ENCODE peak calls at places on chromosomes 13 and 19, in five cellular contexts. S is T1000; D is left lobe of liver; Z is activated T-helper 2 cell treated with anti-CD3 and anti-CD28 coated beads, Interferon-gamma antibody, Interleukin-2, Interleukin-4, amounts not matched to agents 10 μg/mL and 5 μg/mL and 100 μg/mL, durations not matched to agents 14 hours and 24 hours and 36 hours; V is AG10803. G is an unnamed sample.
A peak's percentile ranks its signal among the peaks of the same experiment; 100 is the strongest.

GRCh38 chr13:110421696-110422395 is 114.8 kb downstream of the COL4A2 start:
- DNase-seq in S (no peak), D (no peak), Z (no peak), V (peak; percentile 83), G (peak; percentile 76)

GRCh38 chr13:29749401-29750177 is 100.8 kb downstream of the UBL3 start:
- DNase-seq in S (no peak), D (no peak), Z (no peak), V (peak; percentile 12), G (no peak)

GRCh38 chr19:4115818-4116385 is 8.0 kb downstream of the MAP2K2 start:
- DNase-seq in S (no peak), D (no peak), Z (no peak), V (no peak), G (no peak)

GRCh38 chr13:72952529-72953141 is 106.2 kb upstream of the KLF5 start:
- DNase-seq in S (no peak), D (no peak), Z (no peak), V (no peak), G (no peak)

GRCh38 chr19:18417250-18418033 is 1.8 kb upstream of the SSBP4 start:
- DNase-seq in S (peak; percentile 60), D (peak; percentile 68), Z (peak; percentile 44), V (peak; percentile 84), G (peak; percentile 95)

GRCh38 chr13:32314968-32315254 is 252 bp downstream of the ZAR1L start:
- DNase-seq in S (no peak), D (no peak), Z (peak; percentile 44), V (peak; percentile 54), G (peak; percentile 57)

GRCh38 chr19:51210385-51210784 is 14.5 kb upstream of the CD33 start:
- DNase-seq in S (no peak), D (no peak), Z (no peak), V (no peak), G (no peak)

GRCh38 chr13:111597041-111598017 is 276.9 kb downstream of the TEX29 start:
- DNase-seq in S (no peak), D (peak; percentile 27), Z (no peak), V (no peak), G (no peak)

GRCh38 chr19:49165865-49166301 is 8.3 kb downstream of the TRPM4 start:
- DNase-seq in S (no peak), D (no peak), Z (no peak), V (no peak), G (no peak)

GRCh38 chr13:59643906-59644626 is 519.7 kb downstream of the DIAPH3 start:
- DNase-seq in S (no peak), D (no peak), Z (no peak), V (no peak), G (no peak)

GRCh38 chr19:38557205-38557799 is 60.5 kb downstream of the MAP4K1 start:
- DNase-seq in S (no peak), D (no peak), Z (peak; percentile 29), V (no peak), G (no peak)

GRCh38 chr19:11237321-11237720 is 2.1 kb upstream of the ANGPTL8 start:
- DNase-seq in S (no peak), D (no peak), Z (no peak), V (no peak), G (no peak)

GRCh38 chr13:50080158-50080855 is 65.1 kb downstream of the KCNRG start:
- DNase-seq in S (no peak), D (no peak), Z (peak; percentile 24), V (peak; percentile 46), G (peak; percentile 64)

GRCh38 chr19:58388175-58388526 is 1.1 kb downstream of the RPS5 start:
- DNase-seq in S (no peak), D (no peak), Z (no peak), V (no peak), G (no peak)

GRCh38 chr13:30880756-30881155 is 25.3 kb upstream of the MEDAG start:
- DNase-seq in S (no peak), D (no peak), Z (no peak), V (peak; percentile 91), G (peak; percentile 94)

GRCh38 chr13:75372517-75372916 is 109.5 kb downstream of the TBC1D4 start:
- DNase-seq in S (no peak), D (no peak), Z (no peak), V (peak; percentile 59), G (peak; percentile 77)

GRCh38 chr19:18775586-18776287 is 15.4 kb downstream of the COMP start:
- DNase-seq in S (peak; percentile 40), D (no peak), Z (no peak), V (peak; percentile 44), G (peak; percentile 69)

GRCh38 chr19:2952953-2953481 is 8.2 kb upstream of the ZNF77 start:
- DNase-seq in S (no peak), D (peak; percentile 68), Z (no peak), V (peak; percentile 26), G (peak; percentile 32)

GRCh38 chr13:94858856-94859811 is 146.8 kb upstream of the SOX21 start:
- DNase-seq in S (no peak), D (peak; percentile 56), Z (no peak), V (peak; percentile 47), G (peak; percentile 85)

GRCh38 chr13:112938680-112939079 is 30.3 kb upstream of the MCF2L start:
- DNase-seq in S (no peak), D (no peak), Z (no peak), V (no peak), G (no peak)

GRCh38 chr19:49133621-49134454 is 14.5 kb downstream of the PPFIA3 start:
- DNase-seq in S (no peak), D (no peak), Z (peak; percentile 49), V (peak; percentile 40), G (peak; percentile 55)

GRCh38 chr13:97026759-97027555 is 32.7 kb upstream of the OXGR1 start:
- DNase-seq in S (no peak), D (no peak), Z (no peak), V (no peak), G (peak; percentile 50)

GRCh38 chr19:430701-431100 is 21.8 kb upstream of the C2CD4C start:
- DNase-seq in S (no peak), D (no peak), Z (no peak), V (no peak), G (no peak)

GRCh38 chr13:41548031-41548430 is 90.7 kb downstream of the RGCC start:
- DNase-seq in S (no peak), D (no peak), Z (no peak), V (no peak), G (no peak)

GRCh38 chr19:1486720-1487575 is 3.2 kb downstream of the PCSK4 start:
- DNase-seq in S (no peak), D (no peak), Z (no peak), V (no peak), G (no peak)

GRCh38 chr13:110485604-110486003 is 75.9 kb downstream of the RAB20 start:
- DNase-seq in S (no peak), D (no peak), Z (no peak), V (no peak), G (no peak)

GRCh38 chr19:2164020-2164988 is 571 bp downstream of the DOT1L start:
- DNase-seq in S (no peak), D (no peak), Z (peak; percentile 52), V (no peak), G (peak; percentile 23)

GRCh38 chr13:60211548-60211947 is 47.8 kb upstream of the DIAPH3 start:
- DNase-seq in S (no peak), D (no peak), Z (no peak), V (no peak), G (no peak)

GRCh38 chr19:21117041-21117907 is 24.6 kb upstream of the ZNF431 start:
- DNase-seq in S (no peak), D (no peak), Z (no peak), V (peak; percentile 34), G (peak; percentile 46)

GRCh38 chr19:10339380-10339960 is at the start of gene ICAM3:
- DNase-seq in S (no peak), D (no peak), Z (peak; percentile 61), V (no peak), G (no peak)